ENCODE peak calls at places on chromosome 18, in four cellular contexts. N, K, B and L are unnamed samples.

GRCh38 chr18:48529796-48530195 is 9.0 kb upstream of the CTIF start:
- DNase-seq in N (no peak), K (no peak), B (no peak), L (peak)

GRCh38 chr18:29226201-29226600 is 1049.3 kb upstream of the CDH2 start:
- DNase-seq in N (no peak), K (no peak), B (no peak), L (no peak)

GRCh38 chr18:1663879-1664705 is 759.4 kb downstream of the ADCYAP1 start:
- DNase-seq in N (no peak), K (peak), B (no peak), L (no peak)

GRCh38 chr18:12589419-12589818 is 68.5 kb downstream of the SPIRE1 start:
- DNase-seq in N (no peak), K (no peak), B (no peak), L (no peak)

GRCh38 chr18:62999392-62999791 is 284.1 kb downstream of the PHLPP1 start:
- DNase-seq in N (no peak), K (no peak), B (peak), L (peak)

GRCh38 chr18:49677081-49677480 is 115.2 kb downstream of the LIPG start:
- DNase-seq in N (no peak), K (no peak), B (no peak), L (no peak)

GRCh38 chr18:58863539-58864145 is 1.0 kb upstream of the ZNF532 start:
- DNase-seq in N (no peak), K (peak), B (no peak), L (no peak)

GRCh38 chr18:44290366-44290855 is 390.3 kb upstream of the SETBP1 start:
- DNase-seq in N (no peak), K (no peak), B (no peak), L (no peak)

GRCh38 chr18:32910694-32911296 is 138.0 kb upstream of the KLHL14 start:
- DNase-seq in N (no peak), K (no peak), B (no peak), L (no peak)

GRCh38 chr18:74412106-74412880 is 44.8 kb downstream of the DIPK1C start:
- DNase-seq in N (peak), K (no peak), B (no peak), L (no peak)

GRCh38 chr18:2979027-2979570 is 33.8 kb downstream of the LPIN2 start:
- DNase-seq in N (no peak), K (no peak), B (peak), L (no peak)

GRCh38 chr18:26556573-26556972 is 8.2 kb upstream of the KCTD1 start:
- DNase-seq in N (no peak), K (no peak), B (no peak), L (no peak)

GRCh38 chr18:69143084-69143483 is 257.6 kb upstream of the DOK6 start:
- DNase-seq in N (no peak), K (no peak), B (no peak), L (no peak)

GRCh38 chr18:2430191-2430590 is 141.1 kb downstream of the METTL4 start:
- DNase-seq in N (no peak), K (no peak), B (no peak), L (no peak)

GRCh38 chr18:32261003-32261402 is 71.2 kb downstream of the MEP1B start:
- DNase-seq in N (no peak), K (no peak), B (no peak), L (no peak)

GRCh38 chr18:63979409-63979908 is 9.6 kb downstream of the SERPINB8 start:
- DNase-seq in N (peak), K (peak), B (peak), L (no peak)

GRCh38 chr18:23538870-23539269 is 35.6 kb downstream of the RMC1 start:
- DNase-seq in N (no peak), K (no peak), B (no peak), L (no peak)

GRCh38 chr18:25327631-25328030 is 24.3 kb downstream of the ZNF521 start:
- DNase-seq in N (no peak), K (no peak), B (no peak), L (no peak)

GRCh38 chr18:13368080-13368813 is 149.7 kb downstream of the LDLRAD4 start:
- DNase-seq in N (no peak), K (no peak), B (no peak), L (no peak)

GRCh38 chr18:23155537-23155936 is 20.3 kb downstream of the CABLES1 start:
- DNase-seq in N (no peak), K (no peak), B (no peak), L (no peak)

GRCh38 chr18:78538669-78539440 is 440.8 kb upstream of the SALL3 start:
- DNase-seq in N (no peak), K (no peak), B (no peak), L (no peak)

GRCh38 chr18:77131652-77132368 is 773 bp downstream of the MBP start:
- DNase-seq in N (peak), K (peak), B (no peak), L (no peak)

GRCh38 chr18:48955528-48956261 is 4.9 kb upstream of the SMAD7 start:
- DNase-seq in N (no peak), K (no peak), B (no peak), L (no peak)

GRCh38 chr18:74901347-74902169 is 303.9 kb downstream of the ZNF407 start:
- DNase-seq in N (no peak), K (no peak), B (no peak), L (no peak)

GRCh38 chr18:57997820-57998219 is 46.2 kb upstream of the NEDD4L start:
- DNase-seq in N (no peak), K (no peak), B (no peak), L (no peak)

GRCh38 chr18:36692331-36692730 is 136.5 kb downstream of the TPGS2 start:
- DNase-seq in N (no peak), K (no peak), B (peak), L (no peak)

GRCh38 chr18:29083545-29083944 is 906.6 kb upstream of the CDH2 start:
- DNase-seq in N (no peak), K (no peak), B (peak), L (no peak)

GRCh38 chr18:51196811-51197660 is 445 bp downstream of the MEX3C start:
- DNase-seq in N (peak), K (no peak), B (no peak), L (no peak)